ENCODE peak calls at places on chromosome 6, in six cellular contexts. One of them, this sample, is unnamed.
A peak's percentile ranks its signal among the peaks of the same experiment; 100 is the strongest.

GRCh38 chr6:168196881-168197635 is 118.0 kb upstream of the FRMD1 start:
- DNase-seq in fibroblast of lung: no peak
- DNase-seq in ELR: no peak
- DNase-seq in choroid plexus epithelial cell: no peak
- DNase-seq in pancreas: no peak
- DNase-seq in AML-193: no peak
- DNase-seq in this sample: no peak

GRCh38 chr6:2982464-2983121 is 11.2 kb upstream of the SERPINB6 start:
- DNase-seq in fibroblast of lung: no peak
- DNase-seq in ELR: peak; percentile 54
- DNase-seq in choroid plexus epithelial cell: no peak
- DNase-seq in pancreas: no peak
- DNase-seq in AML-193: no peak
- DNase-seq in this sample: no peak

GRCh38 chr6:127768223-127768622 is 132.6 kb downstream of the THEMIS start:
- DNase-seq in fibroblast of lung: no peak
- DNase-seq in ELR: no peak
- DNase-seq in choroid plexus epithelial cell: no peak
- DNase-seq in pancreas: no peak
- DNase-seq in AML-193: no peak
- DNase-seq in this sample: no peak

GRCh38 chr6:18248698-18249097 is 15.6 kb downstream of the DEK start:
- DNase-seq in fibroblast of lung: no peak
- DNase-seq in ELR: no peak
- DNase-seq in choroid plexus epithelial cell: no peak
- DNase-seq in pancreas: no peak
- DNase-seq in AML-193: no peak
- DNase-seq in this sample: no peak

GRCh38 chr6:15449001-15449400 is 203.1 kb downstream of the JARID2 start:
- DNase-seq in fibroblast of lung: no peak
- DNase-seq in ELR: no peak
- DNase-seq in choroid plexus epithelial cell: no peak
- DNase-seq in pancreas: no peak
- DNase-seq in AML-193: no peak
- DNase-seq in this sample: no peak

GRCh38 chr6:142566628-142567396 is 265.0 kb downstream of the ADGRG6 start:
- DNase-seq in fibroblast of lung: peak; percentile 63
- DNase-seq in ELR: peak; percentile 70
- DNase-seq in choroid plexus epithelial cell: peak; percentile 74
- DNase-seq in pancreas: no peak
- DNase-seq in AML-193: peak; percentile 50
- DNase-seq in this sample: peak; percentile 62

GRCh38 chr6:149938571-149939462 is 3.0 kb upstream of the ULBP2 start:
- DNase-seq in fibroblast of lung: no peak
- DNase-seq in ELR: peak; percentile 40
- DNase-seq in choroid plexus epithelial cell: peak; percentile 13
- DNase-seq in pancreas: peak; percentile 70
- DNase-seq in AML-193: no peak
- DNase-seq in this sample: peak; percentile 34

GRCh38 chr6:70894001-70894400 is 62.9 kb downstream of the B3GAT2 start:
- DNase-seq in fibroblast of lung: no peak
- DNase-seq in ELR: no peak
- DNase-seq in choroid plexus epithelial cell: no peak
- DNase-seq in pancreas: no peak
- DNase-seq in AML-193: no peak
- DNase-seq in this sample: peak; percentile 80

GRCh38 chr6:100925756-100926155 is 44.6 kb upstream of the ASCC3 start:
- DNase-seq in fibroblast of lung: no peak
- DNase-seq in ELR: no peak
- DNase-seq in choroid plexus epithelial cell: no peak
- DNase-seq in pancreas: no peak
- DNase-seq in AML-193: no peak
- DNase-seq in this sample: no peak

GRCh38 chr6:165834613-165835259 is 171.7 kb upstream of the PDE10A start:
- DNase-seq in fibroblast of lung: no peak
- DNase-seq in ELR: no peak
- DNase-seq in choroid plexus epithelial cell: peak; percentile 25
- DNase-seq in pancreas: peak; percentile 99
- DNase-seq in AML-193: no peak
- DNase-seq in this sample: no peak

GRCh38 chr6:170011233-170012142 is 260.1 kb downstream of the ERMARD start:
- DNase-seq in fibroblast of lung: no peak
- DNase-seq in ELR: no peak
- DNase-seq in choroid plexus epithelial cell: no peak
- DNase-seq in pancreas: peak; percentile 52
- DNase-seq in AML-193: no peak
- DNase-seq in this sample: no peak

GRCh38 chr6:106973018-106973840 is 1.3 kb downstream of the CD24 start:
- DNase-seq in fibroblast of lung: peak; percentile 2
- DNase-seq in ELR: no peak
- DNase-seq in choroid plexus epithelial cell: no peak
- DNase-seq in pancreas: peak; percentile 84
- DNase-seq in AML-193: no peak
- DNase-seq in this sample: no peak

GRCh38 chr6:17869010-17869752 is 118.3 kb downstream of the KIF13A start:
- DNase-seq in fibroblast of lung: no peak
- DNase-seq in ELR: peak; percentile 87
- DNase-seq in choroid plexus epithelial cell: no peak
- DNase-seq in pancreas: no peak
- DNase-seq in AML-193: no peak
- DNase-seq in this sample: peak; percentile 35

GRCh38 chr6:131059486-131059885 is 3.6 kb downstream of the EPB41L2 start:
- DNase-seq in fibroblast of lung: peak; percentile 53
- DNase-seq in ELR: peak; percentile 71
- DNase-seq in choroid plexus epithelial cell: peak; percentile 75
- DNase-seq in pancreas: no peak
- DNase-seq in AML-193: no peak
- DNase-seq in this sample: no peak

GRCh38 chr6:166365221-166365620 is 17.5 kb downstream of the MPC1 start:
- DNase-seq in fibroblast of lung: peak; percentile 31
- DNase-seq in ELR: peak; percentile 4
- DNase-seq in choroid plexus epithelial cell: peak; percentile 26
- DNase-seq in pancreas: no peak
- DNase-seq in AML-193: no peak
- DNase-seq in this sample: no peak